ENCODE peak calls at places on chromosomes 3 and 15, in nine cellular contexts. One of them, this sample, is unnamed.

GRCh38 chr3:51391566-51392300 is 648 bp downstream of the RBM15B start:
- DNase-seq in Calu3: peak; percentile 28
- DNase-seq in substantia nigra: no peak
- DNase-seq in dermis blood vessel endothelial cell: peak; percentile 63
- DNase-seq in SJSA1: peak; percentile 33
- DNase-seq in lower leg skin: peak; percentile 89
- DNase-seq in T-helper 1 cell: peak; percentile 57
- DNase-seq in Peyer's patch: peak; percentile 54
- DNase-seq in ELF-1: peak; percentile 47
- DNase-seq in this sample: peak; percentile 31

GRCh38 chr15:100033140-100033857 is 300.1 kb upstream of the LYSMD4 start:
- DNase-seq in dermis blood vessel endothelial cell: no peak
- DNase-seq in lower leg skin: peak; percentile 21
- DNase-seq in SJSA1: no peak
- DNase-seq in substantia nigra: no peak
- DNase-seq in Calu3: no peak
- DNase-seq in Peyer's patch: no peak
- DNase-seq in ELF-1: no peak
- DNase-seq in T-helper 1 cell: no peak
- DNase-seq in this sample: peak; percentile 76

GRCh38 chr3:156449712-156450574 is 105.0 kb downstream of the SSR3 start:
- DNase-seq in Calu3: peak; percentile 39
- DNase-seq in substantia nigra: no peak
- DNase-seq in ELF-1: no peak
- DNase-seq in dermis blood vessel endothelial cell: peak; percentile 67
- DNase-seq in Peyer's patch: no peak
- DNase-seq in T-helper 1 cell: no peak
- DNase-seq in SJSA1: no peak
- DNase-seq in lower leg skin: no peak
- DNase-seq in this sample: peak; percentile 36

GRCh38 chr3:172839679-172840078 is 89.2 kb downstream of the ECT2 start:
- DNase-seq in Peyer's patch: no peak
- DNase-seq in lower leg skin: no peak
- DNase-seq in SJSA1: no peak
- DNase-seq in substantia nigra: no peak
- DNase-seq in ELF-1: no peak
- DNase-seq in T-helper 1 cell: no peak
- DNase-seq in dermis blood vessel endothelial cell: no peak
- DNase-seq in Calu3: no peak
- DNase-seq in this sample: no peak

GRCh38 chr3:117903226-117903625 is 1131.4 kb downstream of the IGSF11 start:
- DNase-seq in substantia nigra: no peak
- DNase-seq in T-helper 1 cell: no peak
- DNase-seq in lower leg skin: no peak
- DNase-seq in ELF-1: no peak
- DNase-seq in SJSA1: no peak
- DNase-seq in dermis blood vessel endothelial cell: no peak
- DNase-seq in Peyer's patch: no peak
- DNase-seq in Calu3: no peak
- DNase-seq in this sample: peak; percentile 68

GRCh38 chr3:104257486-104257885 is 1109.2 kb upstream of the ALCAM start:
- DNase-seq in T-helper 1 cell: no peak
- DNase-seq in Calu3: no peak
- DNase-seq in Peyer's patch: no peak
- DNase-seq in substantia nigra: no peak
- DNase-seq in lower leg skin: no peak
- DNase-seq in ELF-1: no peak
- DNase-seq in SJSA1: no peak
- DNase-seq in dermis blood vessel endothelial cell: no peak
- DNase-seq in this sample: no peak

GRCh38 chr3:79203144-79203519 is 564.7 kb downstream of the ROBO1 start:
- DNase-seq in ELF-1: no peak
- DNase-seq in Peyer's patch: no peak
- DNase-seq in T-helper 1 cell: no peak
- DNase-seq in Calu3: no peak
- DNase-seq in SJSA1: no peak
- DNase-seq in lower leg skin: no peak
- DNase-seq in substantia nigra: no peak
- DNase-seq in dermis blood vessel endothelial cell: no peak
- DNase-seq in this sample: no peak

GRCh38 chr15:77186518-77187095 is 115.7 kb upstream of the TSPAN3 start:
- DNase-seq in T-helper 1 cell: no peak
- DNase-seq in Peyer's patch: no peak
- DNase-seq in ELF-1: peak; percentile 8
- DNase-seq in dermis blood vessel endothelial cell: peak; percentile 77
- DNase-seq in substantia nigra: no peak
- DNase-seq in lower leg skin: no peak
- DNase-seq in SJSA1: no peak
- DNase-seq in Calu3: peak; percentile 18
- DNase-seq in this sample: peak; percentile 31

GRCh38 chr3:150309557-150309956 is 98.5 kb upstream of the TSC22D2 start:
- DNase-seq in ELF-1: no peak
- DNase-seq in lower leg skin: no peak
- DNase-seq in dermis blood vessel endothelial cell: no peak
- DNase-seq in substantia nigra: no peak
- DNase-seq in Calu3: no peak
- DNase-seq in Peyer's patch: no peak
- DNase-seq in T-helper 1 cell: no peak
- DNase-seq in SJSA1: peak; percentile 36
- DNase-seq in this sample: no peak

GRCh38 chr3:134029256-134029733 is 430 bp downstream of the SLCO2A1 start:
- DNase-seq in dermis blood vessel endothelial cell: peak; percentile 58
- DNase-seq in lower leg skin: peak; percentile 81
- DNase-seq in Peyer's patch: no peak
- DNase-seq in substantia nigra: no peak
- DNase-seq in ELF-1: peak; percentile 52
- DNase-seq in T-helper 1 cell: no peak
- DNase-seq in Calu3: peak; percentile 32
- DNase-seq in SJSA1: peak; percentile 28
- DNase-seq in this sample: no peak

GRCh38 chr15:45855210-45855906 is 220.5 kb downstream of the SQOR start:
- DNase-seq in Calu3: no peak
- DNase-seq in ELF-1: peak; percentile 2
- DNase-seq in dermis blood vessel endothelial cell: no peak
- DNase-seq in SJSA1: peak; percentile 19
- DNase-seq in T-helper 1 cell: no peak
- DNase-seq in substantia nigra: no peak
- DNase-seq in Peyer's patch: no peak
- DNase-seq in lower leg skin: no peak
- DNase-seq in this sample: no peak

GRCh38 chr15:65856821-65857455 is 12.4 kb upstream of the RAB11A start:
- DNase-seq in substantia nigra: no peak
- DNase-seq in SJSA1: peak; percentile 43
- DNase-seq in lower leg skin: peak; percentile 90
- DNase-seq in ELF-1: peak; percentile 60
- DNase-seq in dermis blood vessel endothelial cell: peak; percentile 79
- DNase-seq in Peyer's patch: peak; percentile 94
- DNase-seq in Calu3: peak; percentile 88
- DNase-seq in T-helper 1 cell: peak; percentile 67
- DNase-seq in this sample: peak; percentile 51